ENCODE peak calls at places on chromosome 4, in six cellular contexts. V is stimulated activated naive B cell treated with anti-CD40 and anti-IgM and Interleukin-4, amounts not matched to agents 10 μg/mL and 1 μg/mL and 100 μg/mL, for 72 hours; W is activated CD8-positive, alpha-beta T cell treated with anti-CD3 and anti-CD28 coated beads for 36 hours; S is HepG2; U is activated B cell treated with CpG ODN at 0.5 μM for 24 hours; A is activated T-cell treated with anti-CD3 and anti-CD28 coated beads, Interleukin-2, amount 50 U/mL, for 4 hours. L is an unnamed sample.

GRCh38 chr4:17712166-17712565 is 69.3 kb downstream of the FAM184B start:
- ATAC-seq in V (no peak), W (no peak), S (no peak), U (no peak), A (no peak), L (no peak)

GRCh38 chr4:87839309-87839946 is 6.7 kb downstream of the MEPE start:
- ATAC-seq in V (no peak), W (peak; percentile 51), S (peak; percentile 74), U (no peak), A (no peak), L (no peak)

GRCh38 chr4:141229408-141230101 is 8.9 kb downstream of the ZNF330 start:
- ATAC-seq in V (no peak), W (peak; percentile 39), S (no peak), U (no peak), A (no peak), L (no peak)

GRCh38 chr4:184269879-184270430 is 52.3 kb upstream of the ENPP6 start:
- ATAC-seq in V (no peak), W (no peak), S (no peak), U (no peak), A (no peak), L (no peak)

GRCh38 chr4:891747-892146 is 40.4 kb downstream of the GAK start:
- ATAC-seq in V (no peak), W (peak; percentile 53), S (peak; percentile 58), U (no peak), A (no peak), L (no peak)

GRCh38 chr4:37889849-37890500 is 909 bp upstream of the TBC1D1 start:
- ATAC-seq in V (no peak), W (no peak), S (no peak), U (no peak), A (no peak), L (no peak)

GRCh38 chr4:86233681-86234080 is 126.2 kb downstream of the MAPK10 start:
- ATAC-seq in V (no peak), W (no peak), S (no peak), U (no peak), A (no peak), L (no peak)

GRCh38 chr4:62914758-62915157 is 1494.5 kb downstream of the TECRL start:
- ATAC-seq in V (no peak), W (no peak), S (no peak), U (no peak), A (no peak), L (no peak)

GRCh38 chr4:54104907-54105306 is 4.9 kb downstream of the GSX2 start:
- ATAC-seq in V (peak; percentile 68), W (no peak), S (no peak), U (no peak), A (no peak), L (peak; percentile 27)

GRCh38 chr4:73170518-73171198 is 87.9 kb downstream of the ANKRD17 start:
- ATAC-seq in V (no peak), W (no peak), S (peak; percentile 25), U (no peak), A (no peak), L (no peak)

GRCh38 chr4:113539408-113539807 is 222.1 kb downstream of the CAMK2D start:
- ATAC-seq in V (peak; percentile 58), W (peak; percentile 86), S (no peak), U (no peak), A (peak; percentile 87), L (no peak)

GRCh38 chr4:10048931-10049655 is 27.8 kb upstream of the SLC2A9 start:
- ATAC-seq in V (no peak), W (no peak), S (no peak), U (no peak), A (no peak), L (no peak)

GRCh38 chr4:16264798-16265197 is 38.5 kb upstream of the TAPT1 start:
- ATAC-seq in V (peak; percentile 77), W (peak; percentile 58), S (peak; percentile 68), U (peak; percentile 62), A (peak; percentile 59), L (no peak)

GRCh38 chr4:2942532-2943363 is 20.5 kb downstream of the NOP14 start:
- ATAC-seq in V (peak; percentile 15), W (peak; percentile 68), S (peak; percentile 4), U (no peak), A (peak; percentile 41), L (peak; percentile 68)

GRCh38 chr4:174005422-174005821 is 278.0 kb downstream of the FBXO8 start:
- ATAC-seq in V (no peak), W (no peak), S (no peak), U (no peak), A (no peak), L (no peak)

GRCh38 chr4:40718571-40718970 is 31.2 kb upstream of the NSUN7 start:
- ATAC-seq in V (no peak), W (no peak), S (peak; percentile 32), U (no peak), A (no peak), L (no peak)

GRCh38 chr4:105957680-105958079 is 62.4 kb downstream of the NPNT start:
- ATAC-seq in V (no peak), W (no peak), S (no peak), U (no peak), A (no peak), L (no peak)

GRCh38 chr4:45471335-45471734 is 652.5 kb downstream of the GABRG1 start:
- ATAC-seq in V (no peak), W (no peak), S (no peak), U (no peak), A (no peak), L (no peak)

GRCh38 chr4:161186750-161187149 is 977.0 kb downstream of the FSTL5 start:
- ATAC-seq in V (no peak), W (no peak), S (no peak), U (no peak), A (no peak), L (no peak)

GRCh38 chr4:1763550-1764080 is 29.5 kb upstream of the FGFR3 start:
- ATAC-seq in V (peak; percentile 29), W (no peak), S (peak; percentile 14), U (no peak), A (no peak), L (no peak)